ENCODE peak calls at places on chromosomes 16 and 17, in six cellular contexts. One of them, this sample, is unnamed.
A peak's percentile ranks its signal among the peaks of the same experiment; 100 is the strongest.

GRCh38 chr16:89142474-89143197 is 28.9 kb upstream of the CDH15 start:
- ATAC-seq in Panc1: no peak
- ATAC-seq in GM23338: no peak
- ATAC-seq in K562: no peak
- ATAC-seq in HCT116: peak; percentile 12
- ATAC-seq in upper lobe of left lung: no peak
- ATAC-seq in this sample: no peak

GRCh38 chr16:84132527-84133285 is 12.3 kb downstream of the HSDL1 start:
- ATAC-seq in Panc1: no peak
- ATAC-seq in GM23338: no peak
- ATAC-seq in K562: peak; percentile 74
- ATAC-seq in HCT116: no peak
- ATAC-seq in upper lobe of left lung: no peak
- ATAC-seq in this sample: no peak

GRCh38 chr16:79954920-79955705 is 354.6 kb upstream of the MAF start:
- ATAC-seq in Panc1: no peak
- ATAC-seq in GM23338: no peak
- ATAC-seq in K562: no peak
- ATAC-seq in HCT116: no peak
- ATAC-seq in upper lobe of left lung: no peak
- ATAC-seq in this sample: no peak

GRCh38 chr17:37219876-37220608 is 155.7 kb upstream of the C17orf78 start:
- ATAC-seq in Panc1: no peak
- ATAC-seq in GM23338: peak; percentile 83
- ATAC-seq in K562: no peak
- ATAC-seq in HCT116: no peak
- ATAC-seq in upper lobe of left lung: no peak
- ATAC-seq in this sample: no peak

GRCh38 chr17:66472123-66472522 is 169.7 kb downstream of the PRKCA start:
- ATAC-seq in Panc1: no peak
- ATAC-seq in GM23338: no peak
- ATAC-seq in K562: no peak
- ATAC-seq in HCT116: no peak
- ATAC-seq in upper lobe of left lung: no peak
- ATAC-seq in this sample: no peak

GRCh38 chr16:5025171-5025632 is 8.5 kb downstream of the NAGPA start:
- ATAC-seq in Panc1: peak; percentile 84
- ATAC-seq in GM23338: peak; percentile 96
- ATAC-seq in K562: peak; percentile 89
- ATAC-seq in HCT116: peak; percentile 74
- ATAC-seq in upper lobe of left lung: no peak
- ATAC-seq in this sample: no peak

GRCh38 chr17:28433696-28434095 is 27.7 kb upstream of the SLC46A1 start:
- ATAC-seq in Panc1: no peak
- ATAC-seq in GM23338: no peak
- ATAC-seq in K562: no peak
- ATAC-seq in HCT116: no peak
- ATAC-seq in upper lobe of left lung: no peak
- ATAC-seq in this sample: no peak

GRCh38 chr16:85564277-85565051 is 48.7 kb upstream of the GSE1 start:
- ATAC-seq in Panc1: peak; percentile 32
- ATAC-seq in GM23338: no peak
- ATAC-seq in K562: peak; percentile 4
- ATAC-seq in HCT116: peak; percentile 73
- ATAC-seq in upper lobe of left lung: peak; percentile 11
- ATAC-seq in this sample: no peak

GRCh38 chr17:61641715-61642114 is 50.7 kb upstream of the NACA2 start:
- ATAC-seq in Panc1: no peak
- ATAC-seq in GM23338: no peak
- ATAC-seq in K562: no peak
- ATAC-seq in HCT116: no peak
- ATAC-seq in upper lobe of left lung: no peak
- ATAC-seq in this sample: no peak

GRCh38 chr16:88759245-88759975 is 25.6 kb downstream of the PIEZO1 start:
- ATAC-seq in Panc1: no peak
- ATAC-seq in GM23338: peak; percentile 46
- ATAC-seq in K562: peak; percentile 34
- ATAC-seq in HCT116: no peak
- ATAC-seq in upper lobe of left lung: peak; percentile 8
- ATAC-seq in this sample: peak; percentile 81

GRCh38 chr16:69397821-69398521 is 12.2 kb upstream of the TERF2 start:
- ATAC-seq in Panc1: peak; percentile 84
- ATAC-seq in GM23338: peak; percentile 99
- ATAC-seq in K562: peak; percentile 84
- ATAC-seq in HCT116: peak; percentile 78
- ATAC-seq in upper lobe of left lung: peak; percentile 60
- ATAC-seq in this sample: peak; percentile 66

GRCh38 chr16:88358033-88358481 is 24.7 kb upstream of the ZNF469 start:
- ATAC-seq in Panc1: no peak
- ATAC-seq in GM23338: no peak
- ATAC-seq in K562: no peak
- ATAC-seq in HCT116: no peak
- ATAC-seq in upper lobe of left lung: no peak
- ATAC-seq in this sample: no peak

GRCh38 chr16:3479654-3480216 is 15.6 kb downstream of the C16orf90 start:
- ATAC-seq in Panc1: no peak
- ATAC-seq in GM23338: no peak
- ATAC-seq in K562: no peak
- ATAC-seq in HCT116: no peak
- ATAC-seq in upper lobe of left lung: no peak
- ATAC-seq in this sample: no peak

GRCh38 chr17:17516315-17516930 is 20.2 kb upstream of the RASD1 start:
- ATAC-seq in Panc1: no peak
- ATAC-seq in GM23338: no peak
- ATAC-seq in K562: no peak
- ATAC-seq in HCT116: no peak
- ATAC-seq in upper lobe of left lung: no peak
- ATAC-seq in this sample: no peak

GRCh38 chr17:45171338-45172231 is 9.9 kb downstream of the HEXIM2 start:
- ATAC-seq in Panc1: peak; percentile 59
- ATAC-seq in GM23338: peak; percentile 68
- ATAC-seq in K562: peak; percentile 48
- ATAC-seq in HCT116: peak; percentile 16
- ATAC-seq in upper lobe of left lung: peak; percentile 20
- ATAC-seq in this sample: peak; percentile 9

GRCh38 chr16:8816967-8817662 is 19.5 kb downstream of the PMM2 start:
- ATAC-seq in Panc1: peak; percentile 46
- ATAC-seq in GM23338: no peak
- ATAC-seq in K562: no peak
- ATAC-seq in HCT116: no peak
- ATAC-seq in upper lobe of left lung: no peak
- ATAC-seq in this sample: no peak

GRCh38 chr17:62017496-62017895 is 47.6 kb downstream of the MED13 start:
- ATAC-seq in Panc1: no peak
- ATAC-seq in GM23338: no peak
- ATAC-seq in K562: no peak
- ATAC-seq in HCT116: no peak
- ATAC-seq in upper lobe of left lung: no peak
- ATAC-seq in this sample: no peak

GRCh38 chr17:73122953-73123605 is 30.6 kb upstream of the SLC39A11 start:
- ATAC-seq in Panc1: no peak
- ATAC-seq in GM23338: no peak
- ATAC-seq in K562: no peak
- ATAC-seq in HCT116: no peak
- ATAC-seq in upper lobe of left lung: no peak
- ATAC-seq in this sample: no peak

DNA sequence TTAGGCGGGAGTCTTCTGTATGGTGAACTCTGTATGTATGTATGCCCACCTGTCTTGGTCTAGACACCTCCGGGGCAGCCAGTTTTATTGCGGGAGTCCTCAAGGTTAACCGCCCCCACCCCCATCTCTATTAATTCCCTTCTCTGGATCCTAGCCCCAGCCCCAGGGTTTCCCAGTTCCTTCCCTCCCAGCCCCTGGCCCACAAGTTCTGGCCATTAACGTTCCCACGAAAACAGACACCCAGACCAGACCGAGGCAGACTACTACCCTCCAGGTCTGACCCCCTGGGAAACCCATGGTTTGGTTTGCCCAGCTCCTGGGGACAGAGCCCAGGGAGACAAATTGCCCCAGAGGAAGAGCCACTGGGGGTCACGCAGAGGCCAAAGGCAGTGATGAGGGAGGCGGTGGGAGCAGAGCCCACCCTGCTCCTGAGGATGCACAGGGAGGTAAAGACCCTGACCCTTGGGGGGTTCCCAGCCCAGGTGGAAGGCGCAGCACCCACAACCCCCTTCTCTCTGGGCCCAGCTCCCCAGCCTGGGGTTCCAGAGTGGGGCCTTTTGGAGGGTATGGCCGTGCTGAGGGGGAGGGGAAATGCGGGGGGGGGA is 8.5 kb downstream of the TBKBP1 start:
- ATAC-seq in Panc1: no peak
- ATAC-seq in GM23338: no peak
- ATAC-seq in K562: no peak
- ATAC-seq in HCT116: no peak
- ATAC-seq in upper lobe of left lung: no peak
- ATAC-seq in this sample: no peak
- TF ChIP-seq POLR2AphosphoS5 in Panc1: no peak
- TF ChIP-seq POLR2AphosphoS5 in GM23338: no peak
- TF ChIP-seq POLR2AphosphoS5 in K562: no peak
- TF ChIP-seq POLR2AphosphoS5 in HCT116: no peak
- TF ChIP-seq POLR2AphosphoS5 in upper lobe of left lung: no peak
- TF ChIP-seq POLR2AphosphoS5 in this sample: no peak

DNA sequence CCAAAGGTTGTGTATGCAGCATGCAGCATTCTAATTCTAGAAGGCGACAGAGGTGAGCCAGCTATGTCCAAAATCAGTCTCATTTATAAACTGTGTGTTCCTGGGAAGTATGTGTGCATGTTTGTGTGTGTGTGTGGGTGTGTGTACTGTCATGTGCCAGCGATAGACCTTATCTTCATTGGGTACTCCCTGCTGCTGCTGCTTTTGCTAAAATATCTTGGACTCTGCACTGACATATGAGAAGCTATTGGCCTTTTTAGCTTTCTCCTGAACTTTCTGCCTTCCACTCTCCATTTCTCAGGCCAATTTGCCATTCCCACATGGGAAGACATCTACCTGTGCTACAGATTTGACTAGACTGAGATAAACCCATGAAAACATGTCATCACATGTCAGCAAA is 2.0 kb upstream of the LPO start:
- ATAC-seq in Panc1: no peak
- ATAC-seq in GM23338: no peak
- ATAC-seq in K562: no peak
- ATAC-seq in HCT116: no peak
- ATAC-seq in upper lobe of left lung: no peak
- ATAC-seq in this sample: no peak
- H3K4me1 ChIP-seq in Panc1: no peaks in the 10 kb centered on the region
- H3K4me1 ChIP-seq in GM23338: no peaks in the 10 kb centered on the region
- H3K4me1 ChIP-seq in K562: no peaks in the 10 kb centered on the region
- H3K4me1 ChIP-seq in HCT116: no peaks in the 10 kb centered on the region
- H3K4me1 ChIP-seq in upper lobe of left lung: no peaks in the 10 kb centered on the region
- H3K4me1 ChIP-seq in this sample: no peaks in the 10 kb centered on the region

DNA sequence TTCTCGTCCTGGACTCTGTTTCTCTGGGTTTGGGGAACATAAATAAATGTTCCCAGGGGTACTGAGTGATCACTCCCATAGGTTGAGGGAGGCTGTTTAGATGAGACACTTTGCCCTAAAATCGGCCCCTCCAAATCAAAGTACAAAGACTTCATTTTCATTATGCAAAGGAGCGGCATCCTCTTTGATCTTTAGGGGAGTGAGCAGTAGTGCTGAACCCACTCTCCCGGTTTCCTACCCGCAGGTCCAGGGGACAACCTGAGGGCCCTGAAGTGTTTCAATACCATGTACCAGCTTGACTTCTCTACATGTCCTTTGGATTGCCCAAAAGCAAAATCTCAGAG is 3.6 kb downstream of the HOXB6 start:
- ATAC-seq in Panc1: no peak
- ATAC-seq in GM23338: no peak
- ATAC-seq in K562: no peak
- ATAC-seq in HCT116: no peak
- ATAC-seq in upper lobe of left lung: no peak
- ATAC-seq in this sample: no peak
- H3K27me3 ChIP-seq in Panc1: no peaks in the 10 kb centered on the region
- H3K27me3 ChIP-seq in GM23338: peaks cover 100% of the 10 kb centered on the region
- H3K27me3 ChIP-seq in K562: no peaks in the 10 kb centered on the region
- H3K27me3 ChIP-seq in HCT116: no peaks in the 10 kb centered on the region
- H3K27me3 ChIP-seq in upper lobe of left lung: peaks cover 72% of the 10 kb centered on the region
- H3K27me3 ChIP-seq in this sample: peaks cover 100% of the 10 kb centered on the region

GRCh38 chr17:74211141-74211928 is 2.0 kb upstream of the TTYH2 start:
- ATAC-seq in Panc1: peak; percentile 19
- ATAC-seq in GM23338: peak; percentile 17
- ATAC-seq in K562: peak; percentile 1
- ATAC-seq in HCT116: peak; percentile 5
- ATAC-seq in upper lobe of left lung: no peak
- ATAC-seq in this sample: no peak
- TF ChIP-seq POLR2AphosphoS5 in Panc1: no peak
- TF ChIP-seq POLR2AphosphoS5 in GM23338: no peak
- TF ChIP-seq POLR2AphosphoS5 in K562: no peak
- TF ChIP-seq POLR2AphosphoS5 in HCT116: peak; percentile 26
- TF ChIP-seq POLR2AphosphoS5 in upper lobe of left lung: no peak
- TF ChIP-seq POLR2AphosphoS5 in this sample: no peak

DNA sequence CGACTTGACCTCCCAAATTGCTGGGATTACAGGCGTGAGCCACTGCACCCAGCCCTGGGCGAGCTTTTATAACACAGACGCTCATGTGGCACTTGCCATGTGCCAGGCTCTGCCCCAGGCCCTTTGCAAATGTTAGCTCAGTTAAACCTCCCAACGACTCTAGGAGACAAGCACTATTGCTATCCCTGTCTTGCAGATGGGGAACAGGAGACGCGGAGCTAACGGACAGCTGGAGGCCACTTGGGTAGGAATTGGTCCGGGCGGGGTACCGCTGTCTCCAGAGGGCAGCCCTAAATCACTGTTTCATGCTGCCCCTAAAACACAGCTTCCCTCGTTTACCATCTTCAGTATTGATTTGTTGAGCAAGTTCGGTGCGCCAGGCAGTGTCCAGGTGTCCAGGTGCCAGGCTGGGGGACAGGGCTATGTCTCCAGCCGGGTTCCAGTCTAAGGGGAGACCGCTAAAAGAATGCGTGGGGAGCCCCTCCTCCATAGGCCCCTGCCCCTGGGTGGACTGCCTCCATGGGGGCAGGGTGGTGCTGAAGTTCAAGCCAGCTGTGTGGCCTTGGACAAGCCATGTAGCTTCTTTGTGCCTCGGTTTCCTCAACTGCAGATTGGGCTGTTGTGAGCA is 23.7 kb downstream of the TMEM235 start:
- ATAC-seq in Panc1: no peak
- ATAC-seq in GM23338: no peak
- ATAC-seq in K562: no peak
- ATAC-seq in HCT116: no peak
- ATAC-seq in upper lobe of left lung: no peak
- ATAC-seq in this sample: no peak
- H3K4me1 ChIP-seq in Panc1: peaks cover 39% of the 10 kb centered on the region
- H3K4me1 ChIP-seq in GM23338: peaks cover 22% of the 10 kb centered on the region
- H3K4me1 ChIP-seq in K562: peaks cover 95% of the 10 kb centered on the region
- H3K4me1 ChIP-seq in HCT116: peaks cover 5% of the 10 kb centered on the region
- H3K4me1 ChIP-seq in upper lobe of left lung: peaks cover 64% of the 10 kb centered on the region
- H3K4me1 ChIP-seq in this sample: peaks cover 8% of the 10 kb centered on the region

This sample was measured in gastroesophageal sphincter.